ENCODE peak calls at places on chromosome 1, in five cellular contexts. One of them, this sample, is unnamed. For H3K9me3, the result is how much of the 10 kb centered on the place peaks cover.

GRCh38 chr1:60978421-60979357 is 103.7 kb upstream of the NFIA start:
- DNase-seq in stomach: peak
- DNase-seq in K562: peak
- DNase-seq in prostate gland: peak
- DNase-seq in sigmoid colon: no peak
- DNase-seq in this sample: no peak

GRCh38 chr1:27341525-27342252 is at the start of gene SYTL1:
- DNase-seq in stomach: peak
- DNase-seq in K562: peak
- DNase-seq in prostate gland: peak
- DNase-seq in sigmoid colon: no peak
- DNase-seq in this sample: peak

GRCh38 chr1:35364732-35365131 is 96.2 kb downstream of the ZMYM4 start:
- DNase-seq in stomach: no peak
- DNase-seq in K562: no peak
- DNase-seq in prostate gland: no peak
- DNase-seq in sigmoid colon: no peak
- DNase-seq in this sample: no peak

GRCh38 chr1:1926346-1926811 is 7.3 kb upstream of the TMEM52 start:
- DNase-seq in stomach: no peak
- DNase-seq in K562: no peak
- DNase-seq in prostate gland: no peak
- DNase-seq in sigmoid colon: no peak
- DNase-seq in this sample: no peak

GRCh38 chr1:31801450-31801849 is 14.4 kb downstream of the SPOCD1 start:
- DNase-seq in stomach: no peak
- DNase-seq in K562: no peak
- DNase-seq in prostate gland: no peak
- DNase-seq in sigmoid colon: peak
- DNase-seq in this sample: no peak

GRCh38 chr1:111989531-111990025 is at the start of gene KCND3:
- DNase-seq in stomach: peak
- DNase-seq in K562: no peak
- DNase-seq in prostate gland: peak
- DNase-seq in sigmoid colon: no peak
- DNase-seq in this sample: no peak

GRCh38 chr1:53556657-53557227 is 97.5 kb downstream of the DMRTB1 start:
- DNase-seq in stomach: no peak
- DNase-seq in K562: no peak
- DNase-seq in prostate gland: no peak
- DNase-seq in sigmoid colon: peak
- DNase-seq in this sample: no peak

GRCh38 chr1:12407050-12407961 is 177.5 kb downstream of the VPS13D start:
- DNase-seq in stomach: no peak
- DNase-seq in K562: peak
- DNase-seq in prostate gland: peak
- DNase-seq in sigmoid colon: no peak
- DNase-seq in this sample: peak

GRCh38 chr1:217721692-217722091 is 90.5 kb downstream of the SPATA17 start:
- DNase-seq in stomach: no peak
- DNase-seq in K562: no peak
- DNase-seq in prostate gland: no peak
- DNase-seq in sigmoid colon: no peak
- DNase-seq in this sample: no peak

GRCh38 chr1:213931804-213932203 is 56.0 kb upstream of the PROX1 start:
- DNase-seq in stomach: no peak
- DNase-seq in K562: peak
- DNase-seq in prostate gland: no peak
- DNase-seq in sigmoid colon: no peak
- DNase-seq in this sample: no peak

GRCh38 chr1:15218287-15219279 is 28.4 kb upstream of the FHAD1 start:
- DNase-seq in stomach: no peak
- DNase-seq in K562: peak
- DNase-seq in prostate gland: no peak
- DNase-seq in sigmoid colon: peak
- DNase-seq in this sample: no peak

GRCh38 chr1:226438007-226438406 is 30.1 kb upstream of the PARP1 start:
- DNase-seq in stomach: no peak
- DNase-seq in K562: no peak
- DNase-seq in prostate gland: no peak
- DNase-seq in sigmoid colon: no peak
- DNase-seq in this sample: no peak

GRCh38 chr1:66439028-66439427 is 94.9 kb upstream of the SGIP1 start:
- DNase-seq in stomach: no peak
- DNase-seq in K562: no peak
- DNase-seq in prostate gland: no peak
- DNase-seq in sigmoid colon: no peak
- DNase-seq in this sample: no peak

GRCh38 chr1:33239487-33239886 is 16.8 kb upstream of the ZNF362 start:
- DNase-seq in stomach: no peak
- DNase-seq in K562: no peak
- DNase-seq in prostate gland: no peak
- DNase-seq in sigmoid colon: no peak
- DNase-seq in this sample: no peak

GRCh38 chr1:209879539-209879938 is 51.8 kb downstream of the UTP25 start:
- DNase-seq in stomach: no peak
- DNase-seq in K562: no peak
- DNase-seq in prostate gland: no peak
- DNase-seq in sigmoid colon: no peak
- DNase-seq in this sample: no peak

GRCh38 chr1:116472431-116472961 is 98.3 kb downstream of the CD58 start:
- DNase-seq in stomach: no peak
- DNase-seq in K562: no peak
- DNase-seq in prostate gland: no peak
- DNase-seq in sigmoid colon: no peak
- DNase-seq in this sample: no peak

GRCh38 chr1:53324321-53324720 is 3.5 kb downstream of the LRP8 start:
- DNase-seq in stomach: peak
- DNase-seq in K562: no peak
- DNase-seq in prostate gland: no peak
- DNase-seq in sigmoid colon: no peak
- DNase-seq in this sample: no peak

GRCh38 chr1:174258148-174258550 is 98.8 kb downstream of the RABGAP1L start:
- DNase-seq in stomach: no peak
- DNase-seq in K562: peak
- DNase-seq in prostate gland: peak
- DNase-seq in sigmoid colon: no peak
- DNase-seq in this sample: no peak

GRCh38 chr1:223010552-223011229 is 132.4 kb downstream of the TLR5 start:
- DNase-seq in stomach: no peak
- DNase-seq in K562: no peak
- DNase-seq in prostate gland: no peak
- DNase-seq in sigmoid colon: no peak
- DNase-seq in this sample: no peak

GRCh38 chr1:113058861-113059441 is 14.0 kb upstream of the LRIG2 start:
- DNase-seq in stomach: no peak
- DNase-seq in K562: peak
- DNase-seq in prostate gland: no peak
- DNase-seq in sigmoid colon: no peak
- DNase-seq in this sample: no peak

GRCh38 chr1:245687129-245687635 is 532.4 kb downstream of the KIF26B start:
- DNase-seq in stomach: no peak
- DNase-seq in K562: no peak
- DNase-seq in prostate gland: no peak
- DNase-seq in sigmoid colon: no peak
- DNase-seq in this sample: no peak

GRCh38 chr1:11448375-11449085 is 30.4 kb upstream of the DISP3 start:
- DNase-seq in stomach: no peak
- DNase-seq in K562: peak
- DNase-seq in prostate gland: no peak
- DNase-seq in sigmoid colon: no peak
- DNase-seq in this sample: no peak

GRCh38 chr1:208178091-208178529 is 66.1 kb downstream of the PLXNA2 start:
- DNase-seq in stomach: peak
- DNase-seq in K562: no peak
- DNase-seq in prostate gland: peak
- DNase-seq in sigmoid colon: no peak
- DNase-seq in this sample: no peak

GRCh38 chr1:156859523-156860112 is 701 bp upstream of the INSRR start:
- DNase-seq in stomach: peak
- DNase-seq in K562: no peak
- DNase-seq in prostate gland: no peak
- DNase-seq in sigmoid colon: no peak
- DNase-seq in this sample: no peak

GRCh38 chr1:175200626-175201025 is 8.1 kb upstream of the KIAA0040 start:
- DNase-seq in stomach: no peak
- DNase-seq in K562: no peak
- DNase-seq in prostate gland: no peak
- DNase-seq in sigmoid colon: peak
- DNase-seq in this sample: no peak

GRCh38 chr1:4219826-4220225 is 319.8 kb upstream of the C1orf174 start:
- DNase-seq in stomach: no peak
- DNase-seq in K562: no peak
- DNase-seq in prostate gland: no peak
- DNase-seq in sigmoid colon: no peak
- DNase-seq in this sample: no peak
- H3K9me3 ChIP-seq in stomach: under half
- H3K9me3 ChIP-seq in K562: under half
- H3K9me3 ChIP-seq in prostate gland: under half
- H3K9me3 ChIP-seq in sigmoid colon: under half
- H3K9me3 ChIP-seq in this sample: under half

GRCh38 chr1:189633658-189634057 is 844.0 kb downstream of the BRINP3 start:
- DNase-seq in stomach: no peak
- DNase-seq in K562: no peak
- DNase-seq in prostate gland: no peak
- DNase-seq in sigmoid colon: no peak
- DNase-seq in this sample: no peak
- TF ChIP-seq POLR2A in stomach: no peak
- TF ChIP-seq POLR2A in K562: no peak
- TF ChIP-seq POLR2A in prostate gland: no peak
- TF ChIP-seq POLR2A in sigmoid colon: no peak
- TF ChIP-seq POLR2A in this sample: no peak

DNA sequence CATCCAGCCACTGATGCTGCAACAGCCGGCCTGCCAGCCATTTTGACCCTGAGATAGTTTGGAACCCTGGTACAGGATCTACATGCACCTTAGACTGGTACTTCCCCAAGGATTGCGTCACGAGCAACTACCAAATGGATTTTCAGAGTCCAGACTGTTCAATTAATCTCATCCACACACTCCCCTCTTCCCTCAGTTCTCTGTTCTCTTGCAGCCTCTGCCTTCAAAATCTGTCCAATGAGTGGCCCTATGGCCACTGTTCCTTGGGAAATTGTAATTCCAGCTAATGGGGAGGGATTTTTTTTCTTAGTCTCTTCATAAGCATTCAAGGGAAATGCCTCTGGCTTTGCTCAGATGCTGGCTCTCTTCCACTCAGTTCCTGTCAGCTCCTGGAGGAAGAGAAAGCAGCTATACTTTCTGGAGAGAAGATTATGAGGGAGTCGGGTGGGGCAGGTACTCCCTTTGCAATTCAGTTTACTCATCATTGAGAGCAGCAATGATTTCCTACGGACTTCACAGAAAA is 19.8 kb upstream of the UAP1 start:
- DNase-seq in stomach: no peak
- DNase-seq in K562: no peak
- DNase-seq in prostate gland: no peak
- DNase-seq in sigmoid colon: peak
- DNase-seq in this sample: no peak
- TF ChIP-seq POLR2AphosphoS5 in stomach: peak
- TF ChIP-seq POLR2AphosphoS5 in K562: no peak
- TF ChIP-seq POLR2AphosphoS5 in prostate gland: no peak
- TF ChIP-seq POLR2AphosphoS5 in sigmoid colon: peak
- TF ChIP-seq POLR2AphosphoS5 in this sample: no peak

DNA sequence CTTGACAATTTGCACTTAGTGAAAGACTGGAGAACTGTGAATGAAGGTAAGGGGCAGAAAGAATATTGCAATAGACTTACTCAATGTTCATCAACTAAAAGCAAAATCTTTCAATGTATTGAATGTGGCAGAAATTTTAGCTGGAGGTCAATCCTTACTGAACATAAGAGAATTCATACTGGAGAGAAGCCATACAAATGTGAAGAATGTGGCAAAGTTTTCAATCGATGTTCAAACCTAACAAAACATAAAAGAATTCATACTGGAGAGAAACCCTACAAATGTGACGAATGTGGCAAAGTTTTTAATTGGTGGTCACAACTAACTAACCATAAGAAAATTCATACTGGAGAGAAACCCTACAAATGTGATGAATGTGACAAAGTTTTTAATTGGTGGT is 80.7 kb downstream of the JMJD4 start:
- DNase-seq in stomach: no peak
- DNase-seq in K562: no peak
- DNase-seq in prostate gland: no peak
- DNase-seq in sigmoid colon: no peak
- DNase-seq in this sample: no peak
- H3K9me3 ChIP-seq in stomach: half or more
- H3K9me3 ChIP-seq in K562: under half
- H3K9me3 ChIP-seq in prostate gland: under half
- H3K9me3 ChIP-seq in sigmoid colon: half or more
- H3K9me3 ChIP-seq in this sample: half or more

GRCh38 chr1:58907398-58907797 is 123.6 kb upstream of the JUN start:
- DNase-seq in stomach: no peak
- DNase-seq in K562: no peak
- DNase-seq in prostate gland: no peak
- DNase-seq in sigmoid colon: no peak
- DNase-seq in this sample: no peak
- TF ChIP-seq POLR2A in stomach: no peak
- TF ChIP-seq POLR2A in K562: no peak
- TF ChIP-seq POLR2A in prostate gland: no peak
- TF ChIP-seq POLR2A in sigmoid colon: no peak
- TF ChIP-seq POLR2A in this sample: no peak

GRCh38 chr1:5993553-5994510 is 1.6 kb upstream of the NPHP4 start:
- DNase-seq in stomach: no peak
- DNase-seq in K562: peak
- DNase-seq in prostate gland: no peak
- DNase-seq in sigmoid colon: no peak
- DNase-seq in this sample: no peak
- TF ChIP-seq POLR2AphosphoS5 in stomach: no peak
- TF ChIP-seq POLR2AphosphoS5 in K562: no peak
- TF ChIP-seq POLR2AphosphoS5 in prostate gland: no peak
- TF ChIP-seq POLR2AphosphoS5 in sigmoid colon: no peak
- TF ChIP-seq POLR2AphosphoS5 in this sample: no peak

GRCh38 chr1:4416189-4416588 is 238.2 kb upstream of the AJAP1 start:
- DNase-seq in stomach: no peak
- DNase-seq in K562: no peak
- DNase-seq in prostate gland: no peak
- DNase-seq in sigmoid colon: no peak
- DNase-seq in this sample: no peak

GRCh38 chr1:4411862-4412261 is 242.5 kb upstream of the AJAP1 start:
- DNase-seq in stomach: no peak
- DNase-seq in K562: peak
- DNase-seq in prostate gland: no peak
- DNase-seq in sigmoid colon: peak
- DNase-seq in this sample: no peak

GRCh38 chr1:4415476-4415875 is 238.9 kb upstream of the AJAP1 start:
- DNase-seq in stomach: no peak
- DNase-seq in K562: no peak
- DNase-seq in prostate gland: no peak
- DNase-seq in sigmoid colon: no peak
- DNase-seq in this sample: no peak
- H3K9me3 ChIP-seq in stomach: under half
- H3K9me3 ChIP-seq in K562: under half
- H3K9me3 ChIP-seq in prostate gland: under half
- H3K9me3 ChIP-seq in sigmoid colon: under half
- H3K9me3 ChIP-seq in this sample: under half